ENCODE peak calls at places on chromosome 5, in five cellular contexts. Q is WTC11, F is A549, S is HepG2, U is K562. Z is an unnamed sample.

GRCh38 chr5:151150484-151151262 is 6.9 kb downstream of the ANXA6 start:
- DNase-seq in U (no peak), F (no peak), S (no peak), Q (no peak), Z (peak; percentile 50)

GRCh38 chr5:181189363-181189961 is 15.5 kb downstream of the TRIM7 start:
- DNase-seq in F (no peak), U (no peak), Q (no peak), S (no peak), Z (no peak)

GRCh38 chr5:27472875-27473274 is 434.5 kb upstream of the CDH9 start:
- DNase-seq in S (peak; percentile 33), F (peak; percentile 62), Q (no peak), U (no peak), Z (no peak)

GRCh38 chr5:35908266-35908665 is 30.2 kb downstream of the CAPSL start:
- DNase-seq in U (no peak), Q (no peak), S (no peak), F (no peak), Z (no peak)

GRCh38 chr5:37198842-37199241 is 50.3 kb downstream of the CPLANE1 start:
- DNase-seq in U (no peak), F (no peak), Q (no peak), S (no peak), Z (no peak)

GRCh38 chr5:147204576-147204975 is 30.2 kb upstream of the STK32A start:
- DNase-seq in S (no peak), F (no peak), U (no peak), Q (no peak), Z (no peak)

GRCh38 chr5:87899109-87900100 is 369.2 kb downstream of the TMEM161B start:
- DNase-seq in S (peak; percentile 5), U (no peak), F (no peak), Q (no peak), Z (peak; percentile 2)

GRCh38 chr5:168471785-168472184 is 14.5 kb upstream of the RARS1 start:
- DNase-seq in U (no peak), Q (no peak), F (no peak), S (no peak), Z (no peak)

GRCh38 chr5:176825234-176825633 is 14.9 kb downstream of the UNC5A start:
- DNase-seq in S (no peak), U (no peak), Q (no peak), F (no peak), Z (no peak)

GRCh38 chr5:41414598-41414997 is 95.8 kb downstream of the PLCXD3 start:
- DNase-seq in U (no peak), Q (no peak), S (peak; percentile 79), F (peak; percentile 80), Z (no peak)

GRCh38 chr5:43208658-43209057 is 16.6 kb downstream of the NIM1K start:
- DNase-seq in S (no peak), F (no peak), U (no peak), Q (no peak), Z (no peak)

GRCh38 chr5:177510567-177511053 is 984 bp upstream of the DOK3 start:
- DNase-seq in F (no peak), U (no peak), S (no peak), Q (no peak), Z (no peak)

GRCh38 chr5:135398160-135398854 is 724 bp downstream of the MACROH2A1 start:
- DNase-seq in S (peak; percentile 28), U (peak; percentile 58), Q (peak; percentile 65), F (peak; percentile 16), Z (no peak)

GRCh38 chr5:174724484-174725260 is at the start of gene MSX2:
- DNase-seq in U (peak; percentile 70), S (no peak), Q (peak; percentile 91), F (peak; percentile 88), Z (no peak)

GRCh38 chr5:67038817-67039603 is 157.6 kb downstream of the CD180 start:
- DNase-seq in U (no peak), S (peak; percentile 31), Q (no peak), F (peak; percentile 4), Z (no peak)

GRCh38 chr5:116583085-116583766 is 8.6 kb upstream of the SEMA6A start:
- DNase-seq in U (no peak), F (no peak), S (no peak), Q (no peak), Z (no peak)

GRCh38 chr5:137176126-137176525 is 323.0 kb downstream of the SPOCK1 start:
- DNase-seq in F (no peak), S (no peak), Q (no peak), U (no peak), Z (no peak)

GRCh38 chr5:89418821-89419085 is 535.8 kb upstream of the MEF2C start:
- DNase-seq in F (no peak), S (no peak), U (no peak), Q (no peak), Z (no peak)

GRCh38 chr5:128469924-128470323 is 68.1 kb downstream of the FBN2 start:
- DNase-seq in Q (no peak), S (no peak), F (no peak), U (no peak), Z (no peak)

GRCh38 chr5:122351416-122352157 is 39.5 kb downstream of the SNCAIP start:
- DNase-seq in F (no peak), S (no peak), U (no peak), Q (no peak), Z (no peak)

GRCh38 chr5:107786424-107786823 is 115.7 kb upstream of the EFNA5 start:
- DNase-seq in U (no peak), Q (no peak), F (no peak), S (no peak), Z (no peak)

GRCh38 chr5:13814293-13814692 is 130.2 kb downstream of the DNAH5 start:
- DNase-seq in S (no peak), F (no peak), U (no peak), Q (no peak), Z (no peak)

GRCh38 chr5:102582706-102583105 is 83.9 kb upstream of the SLCO6A1 start:
- DNase-seq in S (no peak), Q (no peak), F (no peak), U (no peak), Z (no peak)

GRCh38 chr5:8628521-8628920 is 759.6 kb downstream of the MTRR start:
- DNase-seq in S (no peak), U (no peak), Q (no peak), F (no peak), Z (no peak)

GRCh38 chr5:180499684-180500083 is 5.5 kb downstream of the CNOT6 start:
- DNase-seq in S (no peak), F (no peak), Q (no peak), U (no peak), Z (no peak)

DNA sequence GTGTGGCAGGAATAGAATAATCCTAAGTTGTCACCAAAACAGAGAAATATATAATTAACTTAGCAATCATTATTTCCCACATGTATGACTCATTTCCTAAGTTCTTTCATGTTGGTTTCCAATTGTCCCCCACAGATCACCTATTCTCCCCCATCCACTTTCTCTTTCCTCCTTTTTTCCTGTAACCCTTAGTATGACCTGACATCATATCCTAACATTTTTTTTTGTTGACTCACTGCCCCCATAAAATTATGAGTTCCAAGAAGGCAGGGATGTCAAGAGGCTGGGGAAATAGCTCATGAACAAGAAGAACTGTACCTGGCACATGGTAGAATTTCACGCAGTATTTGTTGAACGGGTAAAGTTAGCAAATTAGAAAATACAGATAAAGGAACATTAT is 186.7 kb downstream of the DCP2 start:
- DNase-seq in U (no peak), S (no peak), F (no peak), Q (no peak), Z (no peak)
- TF ChIP-seq ESRRA in U (no peak), S (no peak), F (no peak), Q (no peak), Z (no peak)

GRCh38 chr5:141878771-141879759 is 855 bp upstream of the PCDH1 start:
- DNase-seq in Q (peak; percentile 90), S (peak; percentile 85), U (peak; percentile 73), F (peak; percentile 91), Z (peak; percentile 71)

GRCh38 chr5:141877478-141878185 is 578 bp downstream of the PCDH1 start:
- DNase-seq in U (no peak), F (peak; percentile 36), S (no peak), Q (no peak), Z (no peak)

GRCh38 chr5:141879941-141880738 is 1.9 kb upstream of the PCDH1 start:
- DNase-seq in F (no peak), U (no peak), Q (no peak), S (no peak), Z (no peak)

GRCh38 chr5:141876628-141877477 is 1.4 kb downstream of the PCDH1 start:
- DNase-seq in F (peak; percentile 17), S (no peak), U (no peak), Q (peak; percentile 70), Z (no peak)

GRCh38 chr5:141878186-141878770 is at the start of gene PCDH1:
- DNase-seq in Q (peak; percentile 36), U (peak; percentile 81), S (no peak), F (peak; percentile 27), Z (no peak)
- TF ChIP-seq ESRRA in Q (no peak), U (no peak), S (no peak), F (no peak), Z (no peak)

GRCh38 chr5:17346811-17347210 is 129.4 kb downstream of the BASP1 start:
- DNase-seq in Q (no peak), F (no peak), U (no peak), S (no peak), Z (no peak)
- TF ChIP-seq ESRRA in Q (no peak), F (no peak), U (no peak), S (no peak), Z (no peak)

DNA sequence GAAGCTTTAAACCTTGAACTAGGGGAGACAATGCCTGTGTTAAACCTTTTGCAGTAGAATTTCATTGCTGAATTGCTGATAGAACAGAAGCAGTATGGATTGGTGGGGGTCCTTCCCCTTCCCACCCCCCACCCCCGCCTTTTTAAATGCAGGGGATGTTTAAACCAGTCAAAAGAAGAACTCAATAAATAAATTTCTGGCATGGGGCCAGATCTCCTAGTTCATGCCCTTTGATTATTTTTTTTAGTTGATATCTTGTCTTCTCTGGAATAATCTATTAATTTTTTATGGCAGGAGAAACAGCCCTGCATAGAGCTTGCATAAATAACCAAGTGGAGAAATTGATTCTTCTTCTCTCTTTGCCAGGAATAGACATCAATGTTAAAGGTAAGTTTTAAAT is 72.8 kb downstream of the SLF1 start:
- DNase-seq in U (no peak), Q (no peak), F (no peak), S (no peak), Z (no peak)
- TF ChIP-seq ESRRA in U (no peak), Q (no peak), F (no peak), S (no peak), Z (no peak)

DNA sequence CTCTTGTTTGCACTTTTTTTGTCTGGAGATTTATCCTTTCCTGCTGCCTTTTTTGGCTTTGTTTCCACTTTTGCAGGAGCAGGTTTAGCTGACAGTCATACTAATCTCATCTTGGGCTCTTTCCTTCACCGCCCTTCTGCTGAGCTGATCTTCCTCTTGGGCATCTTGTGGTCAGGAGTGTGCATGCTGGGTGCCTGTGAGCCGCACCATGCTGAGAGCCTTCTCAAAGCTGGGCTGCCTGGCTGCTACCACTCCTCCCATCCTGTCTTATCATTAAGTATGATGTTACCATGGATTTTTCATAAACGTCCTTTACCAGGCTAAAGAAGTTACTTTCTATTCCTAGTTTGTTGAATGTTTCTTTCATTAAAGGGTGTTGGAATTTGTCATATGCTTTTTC is 49.5 kb upstream of the MCCC2 start:
- DNase-seq in F (no peak), S (no peak), Q (no peak), U (no peak), Z (no peak)
- TF ChIP-seq ESRRA in F (no peak), S (no peak), Q (no peak), U (no peak), Z (no peak)

Z was measured in GM12878.